ENCODE peak calls at places on chromosomes 7 and 10, in eight cellular contexts. Y, W, F, S, G, V, T and L are unnamed samples.

GRCh38 chr10:66834802-66835201 is 91.0 kb upstream of the LRRTM3 start:
- DNase-seq in G (no peak), T (no peak), V (no peak), F (no peak), W (no peak), S (no peak), Y (no peak), L (no peak)

GRCh38 chr10:91103384-91104184 is 116.9 kb upstream of the PCGF5 start:
- DNase-seq in T (no peak), V (no peak), F (no peak), S (no peak), Y (no peak), W (no peak), G (no peak), L (no peak)

GRCh38 chr10:61795551-61795950 is 105.9 kb upstream of the ARID5B start:
- DNase-seq in V (no peak), T (no peak), G (no peak), S (no peak), Y (no peak), F (no peak), W (no peak), L (no peak)

GRCh38 chr7:78149787-78150186 is 351.2 kb downstream of the PHTF2 start:
- DNase-seq in S (no peak), F (no peak), V (no peak), Y (peak; percentile 85), G (no peak), W (no peak), T (no peak), L (no peak)

GRCh38 chr10:1572519-1573333 is 164.6 kb downstream of the ADARB2 start:
- DNase-seq in F (peak; percentile 20), V (no peak), Y (no peak), T (peak; percentile 11), W (no peak), G (no peak), S (no peak), L (no peak)

GRCh38 chr7:114412548-114412947 is 2.1 kb upstream of the FOXP2 start:
- DNase-seq in W (no peak), V (no peak), S (peak; percentile 10), Y (no peak), T (no peak), F (no peak), G (no peak), L (no peak)

GRCh38 chr7:23347007-23347681 is 48.0 kb downstream of the MALSU1 start:
- DNase-seq in T (no peak), Y (no peak), F (no peak), V (no peak), G (no peak), S (no peak), W (no peak), L (no peak)

GRCh38 chr10:96082748-96083147 is 39.4 kb downstream of the CCNJ start:
- DNase-seq in S (no peak), T (no peak), W (no peak), V (no peak), Y (no peak), F (no peak), G (no peak), L (no peak)

GRCh38 chr7:47478017-47478344 is 103.9 kb downstream of the TNS3 start:
- DNase-seq in V (no peak), W (no peak), S (no peak), Y (peak; percentile 59), T (no peak), G (no peak), F (no peak), L (no peak)

GRCh38 chr7:64874114-64874513 is 29.0 kb upstream of the ZNF273 start:
- DNase-seq in T (no peak), G (no peak), V (no peak), Y (no peak), F (no peak), W (peak; percentile 40), S (no peak), L (no peak)

GRCh38 chr10:12800302-12800701 is 201.2 kb downstream of the CCDC3 start:
- DNase-seq in G (no peak), Y (no peak), V (no peak), S (no peak), F (no peak), W (no peak), T (no peak), L (no peak)

DNA sequence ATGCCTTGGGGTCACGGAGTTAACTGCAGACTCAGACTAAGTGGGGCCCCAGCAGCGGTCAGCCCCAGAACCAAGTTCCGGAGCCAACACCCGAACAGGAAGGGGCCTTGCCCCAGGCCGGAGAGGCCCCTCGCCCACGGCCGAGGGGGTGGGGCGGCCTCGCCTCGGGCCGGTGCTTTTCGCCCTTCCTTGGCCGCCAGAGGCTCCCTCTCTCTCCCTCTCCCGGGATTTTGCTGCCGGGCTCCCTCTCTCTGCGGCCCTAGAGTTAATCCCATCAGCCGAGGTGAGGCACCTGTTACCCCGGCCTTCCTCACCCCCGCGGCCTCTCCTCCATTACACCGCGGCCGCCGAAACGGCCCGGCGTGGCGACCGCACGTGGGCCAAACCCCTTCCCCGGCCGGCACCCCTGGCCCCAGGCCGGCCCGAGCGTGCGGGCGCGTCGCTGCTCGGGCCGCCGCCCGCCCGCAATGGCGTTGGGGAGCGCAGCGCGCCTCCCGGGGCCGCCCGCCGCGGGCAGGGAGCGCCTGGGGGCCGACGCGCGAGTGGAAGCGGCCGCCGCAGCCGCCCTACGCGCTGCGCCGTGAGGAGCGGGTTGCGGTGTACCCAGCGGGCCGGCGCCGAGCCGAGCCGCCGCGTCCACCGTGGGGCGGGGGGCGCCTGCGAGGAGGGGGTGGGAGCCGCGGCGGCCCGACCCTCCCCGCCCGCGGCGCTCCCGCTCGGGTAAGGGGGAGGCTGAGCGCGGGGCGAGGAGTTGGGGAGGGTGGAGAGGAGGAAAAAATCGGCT is at the start of gene PPP1R9A:
- DNase-seq in F (peak; percentile 60), V (no peak), T (no peak), Y (no peak), S (peak; percentile 51), G (peak; percentile 68), W (no peak), L (no peak)
- TF ChIP-seq CTCF in F (peak; percentile 44), V (no peak), T (no peak), Y (peak; percentile 2), S (peak; percentile 45), G (no peak), W (no peak), L (peak; percentile 49)

GRCh38 chr7:50564171-50564570 is 1.0 kb downstream of the DDC start:
- DNase-seq in S (no peak), W (no peak), Y (no peak), G (no peak), V (no peak), F (no peak), T (no peak), L (no peak)

GRCh38 chr7:50557114-50557513 is 8.1 kb downstream of the DDC start:
- DNase-seq in S (no peak), Y (no peak), F (no peak), G (no peak), T (no peak), W (no peak), V (no peak), L (no peak)

GRCh38 chr7:50562126-50562525 is 3.1 kb downstream of the DDC start:
- DNase-seq in V (no peak), F (no peak), W (no peak), S (no peak), Y (no peak), G (peak; percentile 33), T (no peak), L (no peak)

GRCh38 chr7:50558380-50559051 is 6.7 kb downstream of the DDC start:
- DNase-seq in W (no peak), S (no peak), F (no peak), G (no peak), Y (no peak), V (no peak), T (no peak), L (no peak)

GRCh38 chr7:50560865-50561351 is 4.3 kb downstream of the DDC start:
- DNase-seq in F (no peak), Y (no peak), T (no peak), W (no peak), V (no peak), S (peak; percentile 41), G (peak; percentile 32), L (no peak)
- TF ChIP-seq CTCF in F (no peak), Y (no peak), T (no peak), W (no peak), V (no peak), S (no peak), G (no peak), L (no peak)

DNA sequence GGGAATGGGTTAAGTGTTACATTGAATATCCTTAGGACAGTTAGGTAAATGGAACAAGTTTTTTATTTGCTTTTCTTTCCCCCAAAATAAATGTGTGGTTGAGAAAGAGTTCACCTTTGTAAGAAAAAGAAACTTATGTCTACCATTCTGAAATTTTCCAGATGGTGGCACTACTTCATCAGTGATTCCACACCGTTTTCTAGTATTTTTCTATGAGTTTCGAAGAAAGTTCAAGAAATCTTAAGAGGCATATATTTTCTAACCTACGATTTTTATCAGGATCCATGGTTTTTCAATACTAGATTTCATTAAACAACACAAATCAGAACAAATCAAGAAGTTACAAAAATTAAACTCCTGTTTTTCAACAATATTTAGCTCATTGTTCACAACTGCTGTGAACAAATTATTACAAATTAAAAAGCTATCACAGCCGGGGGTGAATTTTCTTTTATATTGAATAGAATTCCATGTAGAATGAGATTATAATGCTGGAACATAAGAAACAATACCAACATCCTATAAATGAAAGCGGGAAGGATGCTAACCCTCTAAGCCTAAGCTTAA is 163.1 kb upstream of the NPVF start:
- DNase-seq in S (no peak), Y (peak; percentile 22), F (no peak), V (no peak), G (no peak), T (no peak), W (no peak), L (no peak)
- TF ChIP-seq CTCF in S (peak; percentile 73), Y (peak; percentile 45), F (peak; percentile 41), V (no peak), G (no peak), T (peak; percentile 78), W (peak; percentile 17), L (peak; percentile 35)

DNA sequence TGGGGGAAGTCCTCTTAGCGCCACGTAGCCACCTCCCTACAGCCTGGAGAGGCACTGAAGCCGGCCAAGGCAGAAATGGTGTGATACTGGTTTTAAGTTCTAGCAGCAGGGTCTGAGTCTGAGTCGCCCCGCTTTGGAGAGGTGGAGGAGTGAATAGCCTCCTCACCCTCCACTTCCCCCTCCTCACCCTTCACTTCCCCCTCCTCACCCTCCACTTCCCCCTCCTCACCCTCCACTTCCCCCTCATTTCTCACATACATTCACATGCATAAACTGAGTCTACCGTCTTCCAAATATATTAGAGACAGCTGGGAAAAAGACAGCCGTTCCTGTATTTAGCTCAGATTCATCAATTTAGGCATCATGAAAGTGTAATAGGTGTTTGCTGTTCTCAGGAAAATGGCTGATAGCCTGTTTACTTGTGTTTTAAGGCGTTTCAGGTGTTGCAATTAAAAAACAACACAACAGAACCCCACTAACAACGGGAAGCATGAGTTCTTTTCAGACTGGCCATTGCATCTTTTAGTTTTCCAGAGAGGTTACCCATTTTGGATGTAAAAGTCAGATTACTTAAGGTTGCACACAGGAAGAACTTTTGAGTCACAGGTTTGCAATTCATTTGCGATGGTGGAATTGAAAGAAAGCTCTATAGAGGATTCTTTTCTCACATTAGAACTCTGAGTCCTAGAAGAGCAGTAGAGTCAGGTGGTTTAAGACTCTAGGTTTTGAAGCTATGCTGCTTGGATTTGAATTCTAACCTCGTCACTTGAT is 844 bp downstream of the NRBF2 start:
- DNase-seq in Y (peak; percentile 53), F (no peak), T (peak; percentile 27), G (no peak), S (no peak), V (no peak), W (peak; percentile 67), L (no peak)
- TF ChIP-seq CTCF in Y (no peak), F (no peak), T (no peak), G (no peak), S (no peak), V (no peak), W (no peak), L (no peak)